ENCODE peak calls at places on chromosomes 16 and 17, in eight cellular contexts. D is PC-3, F is RWPE2, G is BE2C, A is cardiac muscle cell, L is IMR-90, W is transverse colon, Q is K562. Y is an unnamed sample.
A peak's percentile ranks its signal among the peaks of the same experiment; 100 is the strongest.

GRCh38 chr17:69761011-69761410 is 314.0 kb upstream of the KCNJ16 start:
- DNase-seq in D (no peak), F (no peak), G (no peak), A (no peak), L (peak; percentile 41), W (no peak), Q (no peak), Y (no peak)

GRCh38 chr16:66899945-66900688 is 18.6 kb downstream of the CDH16 start:
- DNase-seq in D (peak; percentile 21), F (no peak), G (peak; percentile 92), A (peak; percentile 89), L (peak; percentile 79), W (peak; percentile 86), Q (peak; percentile 82), Y (peak; percentile 84)

GRCh38 chr16:67459066-67459857 is 21.7 kb downstream of the ATP6V0D1 start:
- DNase-seq in D (no peak), F (no peak), G (no peak), A (peak; percentile 88), L (no peak), W (peak; percentile 78), Q (no peak), Y (peak; percentile 84)

GRCh38 chr17:21176996-21177395 is 37.0 kb downstream of the TMEM11 start:
- DNase-seq in D (no peak), F (no peak), G (no peak), A (no peak), L (no peak), W (no peak), Q (no peak), Y (no peak)

GRCh38 chr16:6570520-6570919 is 762.1 kb upstream of the RBFOX1 start:
- DNase-seq in D (no peak), F (no peak), G (no peak), A (no peak), L (no peak), W (no peak), Q (no peak), Y (no peak)

GRCh38 chr16:72493681-72494415 is 321.9 kb upstream of the PMFBP1 start:
- DNase-seq in D (peak; percentile 70), F (no peak), G (no peak), A (no peak), L (peak; percentile 65), W (no peak), Q (no peak), Y (no peak)

GRCh38 chr17:9204623-9205329 is 183.5 kb downstream of the NTN1 start:
- DNase-seq in D (no peak), F (peak; percentile 21), G (no peak), A (no peak), L (no peak), W (no peak), Q (no peak), Y (no peak)

GRCh38 chr17:82152556-82153294 is 54.7 kb upstream of the FASN start:
- DNase-seq in D (no peak), F (no peak), G (no peak), A (no peak), L (no peak), W (peak; percentile 44), Q (no peak), Y (peak; percentile 80)

GRCh38 chr17:60333628-60334031 is 58.3 kb downstream of the USP32 start:
- DNase-seq in D (no peak), F (no peak), G (no peak), A (no peak), L (peak; percentile 36), W (no peak), Q (no peak), Y (no peak)

DNA sequence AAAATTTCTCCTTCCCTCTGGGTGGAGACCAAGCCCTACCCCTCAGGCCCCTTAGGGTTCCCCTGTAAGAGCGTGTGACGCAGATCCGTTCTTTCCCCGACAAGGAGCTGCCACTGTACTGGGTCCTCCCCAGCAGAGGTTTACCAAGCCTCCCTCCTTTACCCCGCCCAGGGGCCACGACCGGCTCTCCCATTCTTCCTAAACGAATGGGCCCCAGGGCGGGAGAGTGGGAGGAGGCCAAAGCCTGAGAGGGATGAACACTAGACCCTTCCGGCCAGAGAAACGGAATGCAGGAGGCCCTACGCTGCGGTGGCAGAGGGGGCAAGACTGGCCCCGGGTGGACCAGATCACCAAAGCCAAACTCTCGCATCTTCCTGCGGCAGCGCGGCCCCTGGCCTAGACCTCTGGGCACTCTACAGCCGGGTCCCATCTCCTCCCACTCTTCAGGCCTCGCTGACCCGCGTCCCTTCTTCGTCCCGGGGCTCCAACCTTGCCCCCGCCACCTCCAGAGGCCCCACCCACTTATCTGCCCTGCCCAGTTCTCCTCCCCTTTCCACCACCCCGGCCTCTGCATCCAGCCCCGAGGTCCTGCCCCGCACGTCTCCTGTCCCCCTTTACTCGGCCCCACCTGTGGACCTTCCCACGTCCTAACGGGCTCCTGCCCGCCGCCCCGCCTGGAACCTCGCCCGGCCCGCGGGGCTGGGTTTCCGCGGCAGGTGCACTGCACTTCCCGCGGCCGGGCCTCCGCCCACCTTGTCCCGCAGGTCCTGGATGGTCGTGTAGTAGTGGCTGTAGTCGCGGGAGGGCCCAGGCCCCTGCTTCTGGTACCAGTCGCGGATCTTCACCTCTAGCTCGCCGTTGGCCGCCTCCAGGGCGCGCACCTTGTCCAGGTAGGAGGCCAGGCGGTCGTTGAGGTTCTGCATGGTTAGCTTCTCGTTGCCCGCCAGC is 758 bp downstream of the KRT19 start:
- DNase-seq in D (no peak), F (no peak), G (no peak), A (peak; percentile 45), L (no peak), W (peak; percentile 68), Q (peak; percentile 76), Y (peak; percentile 64)
- H3K4me1 ChIP-seq in D (peaks cover 56% of the 10 kb centered on the region), F (peaks cover 36% of the 10 kb centered on the region), G (peaks cover 56% of the 10 kb centered on the region), A (peaks cover 31% of the 10 kb centered on the region), L (peaks cover 21% of the 10 kb centered on the region), W (peaks cover 63% of the 10 kb centered on the region), Q (peaks cover 72% of the 10 kb centered on the region), Y (peaks cover 40% of the 10 kb centered on the region)

DNA sequence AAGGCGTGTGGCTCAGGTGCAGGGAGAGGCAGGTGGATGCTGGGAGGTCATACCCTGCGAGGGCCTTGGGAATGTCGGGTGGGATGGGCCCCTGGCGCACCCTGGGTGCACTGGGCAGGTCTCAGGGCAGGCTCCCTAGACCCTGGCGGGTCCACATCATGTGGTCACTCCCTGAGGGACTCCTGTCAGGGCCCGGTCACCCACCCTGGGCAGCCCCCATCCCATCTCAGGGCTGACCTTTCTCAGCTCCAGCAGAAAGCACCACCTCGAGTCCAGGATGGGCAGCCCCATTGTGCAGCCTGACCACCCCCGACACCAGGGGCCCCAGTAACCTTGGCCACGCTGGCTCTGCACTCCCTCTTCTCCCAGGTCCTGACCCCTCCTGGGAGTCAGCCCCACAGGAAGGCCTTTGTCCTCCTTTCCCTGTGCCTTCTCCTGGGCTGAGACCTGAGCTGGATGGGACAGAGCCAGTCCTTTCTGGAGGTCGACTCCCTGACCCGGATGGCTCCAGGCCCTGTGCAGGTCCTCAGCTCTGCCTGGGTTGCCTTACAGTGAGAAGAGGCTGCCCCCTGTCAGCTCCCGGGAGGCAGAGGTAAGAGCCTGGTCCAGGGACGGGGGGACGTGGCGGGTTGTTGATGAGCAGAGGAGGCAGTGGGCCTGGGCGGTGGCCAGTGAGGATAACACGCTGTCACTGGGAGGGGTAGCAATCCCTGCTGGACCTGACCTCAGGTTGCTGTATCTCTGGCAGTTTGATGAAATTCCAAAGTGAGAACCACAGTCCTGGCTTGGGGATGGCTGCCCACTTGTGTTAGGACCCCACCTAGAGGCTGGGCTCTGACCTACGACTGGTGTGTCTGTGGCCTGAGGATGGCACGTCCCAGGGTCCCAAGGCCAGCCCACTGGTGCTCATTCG is 77.9 kb downstream of the GOSR1 start:
- DNase-seq in D (peak; percentile 34), F (peak; percentile 64), G (peak; percentile 41), A (peak; percentile 38), L (peak; percentile 15), W (no peak), Q (no peak), Y (peak; percentile 31)
- TF ChIP-seq CTCF in D (peak; percentile 42), F (no peak), G (peak; percentile 33), A (peak; percentile 33), L (peak; percentile 27), W (no peak), Q (peak; percentile 63), Y (no peak)

DNA sequence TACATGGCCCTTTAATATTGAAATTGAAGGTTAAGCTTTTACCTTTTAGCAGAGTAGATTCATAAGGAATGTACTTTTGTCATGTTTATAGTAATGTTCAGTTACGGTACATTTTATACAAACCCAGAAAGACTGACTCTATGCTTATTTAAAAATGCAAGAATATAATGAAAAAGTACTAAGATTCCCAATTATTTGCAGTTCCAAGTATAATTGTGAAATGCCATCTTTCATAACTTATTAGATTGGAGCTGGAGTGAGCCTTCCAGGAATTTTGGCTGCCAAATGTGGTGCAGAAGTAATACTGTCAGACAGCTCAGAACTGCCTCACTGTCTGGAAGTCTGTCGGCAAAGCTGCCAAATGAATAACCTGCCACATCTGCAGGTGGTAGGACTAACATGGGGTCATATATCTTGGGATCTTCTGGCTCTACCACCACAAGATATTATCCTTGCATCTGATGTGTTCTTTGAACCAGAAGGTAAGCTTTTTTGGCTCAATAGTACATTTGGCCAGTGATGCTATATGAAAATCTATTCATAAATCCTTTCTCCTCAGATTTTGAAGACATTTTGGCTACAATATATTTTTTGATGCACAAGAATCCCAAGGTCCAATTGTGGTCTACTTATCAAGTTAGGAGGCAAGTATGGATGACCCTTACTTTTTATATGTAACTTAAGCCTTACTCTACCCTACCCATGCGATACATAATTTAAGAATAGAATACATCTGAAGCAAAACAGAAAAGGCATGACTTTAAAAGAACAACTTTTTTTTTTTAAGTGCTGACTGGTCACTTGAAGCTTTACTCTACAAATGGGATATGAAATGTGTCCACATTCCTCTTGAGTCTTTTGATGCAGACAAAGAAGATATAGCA is 4.2 kb downstream of the SRSF2 start:
- DNase-seq in D (no peak), F (no peak), G (no peak), A (no peak), L (no peak), W (no peak), Q (no peak), Y (no peak)
- H3K4me1 ChIP-seq in D (peaks cover 21% of the 10 kb centered on the region), F (peaks cover 18% of the 10 kb centered on the region), G (peaks cover 5% of the 10 kb centered on the region), A (peaks cover 11% of the 10 kb centered on the region), L (peaks cover 2% of the 10 kb centered on the region), W (peaks cover 73% of the 10 kb centered on the region), Q (peaks cover 12% of the 10 kb centered on the region), Y (peaks cover 16% of the 10 kb centered on the region)

GRCh38 chr17:49788443-49789277 is at the start of gene KAT7:
- DNase-seq in D (peak; percentile 100), F (peak; percentile 99), G (peak; percentile 99), A (peak; percentile 99), L (peak; percentile 99), W (peak; percentile 99), Q (peak; percentile 98), Y (peak; percentile 99)
- TF ChIP-seq CTCF in D (no peak), F (no peak), G (no peak), A (no peak), L (peak; percentile 5), W (no peak), Q (no peak), Y (no peak)

GRCh38 chr16:89472711-89473075 is 17.7 kb downstream of the ANKRD11 start:
- DNase-seq in D (no peak), F (no peak), G (no peak), A (no peak), L (no peak), W (no peak), Q (no peak), Y (no peak)
- H3K4me1 ChIP-seq in D (peaks cover 55% of the 10 kb centered on the region), F (peaks cover 68% of the 10 kb centered on the region), G (peaks cover 7% of the 10 kb centered on the region), A (peaks cover 13% of the 10 kb centered on the region), L (peaks cover 25% of the 10 kb centered on the region), W (peaks cover 86% of the 10 kb centered on the region), Q (peaks cover 23% of the 10 kb centered on the region), Y (peaks cover 54% of the 10 kb centered on the region)